ENCODE peak calls at places on chromosomes 12 and 14, in five cellular contexts. X is B cell; P is DMS153; B is iris pigment epithelial cell; G is stimulated activated CD4-positive, alpha-beta T cell treated with anti-CD3 and anti-CD28 coated beads, Interleukin-15, amount 100 ng/mL, for 1 hour. W is an unnamed sample.

GRCh38 chr12:23555808-23556207 is 393.7 kb downstream of the SOX5 start:
- DNase-seq in X (no peak), B (no peak), G (no peak), P (no peak), W (no peak)

GRCh38 chr14:21268612-21269251 is 510 bp downstream of the HNRNPC start:
- DNase-seq in G (no peak), P (no peak), X (no peak), B (peak; percentile 75), W (no peak)

GRCh38 chr14:23539867-23540469 is 11.6 kb downstream of the ZFHX2 start:
- DNase-seq in P (no peak), G (no peak), B (no peak), X (no peak), W (no peak)

GRCh38 chr12:100698518-100698917 is 96.1 kb upstream of the ANO4 start:
- DNase-seq in X (no peak), P (no peak), B (no peak), G (no peak), W (no peak)

GRCh38 chr14:21096889-21097615 is 1.4 kb downstream of the ZNF219 start:
- DNase-seq in B (no peak), G (no peak), P (no peak), X (peak; percentile 20), W (no peak)

GRCh38 chr12:126890097-126890496 is 1376.9 kb upstream of the TMEM132C start:
- DNase-seq in G (no peak), P (no peak), X (no peak), B (no peak), W (no peak)

GRCh38 chr12:6560501-6561205 is 4.8 kb upstream of the IFFO1 start:
- DNase-seq in B (no peak), X (no peak), G (no peak), P (no peak), W (no peak)

GRCh38 chr14:105196228-105196960 is 15.3 kb upstream of the NUDT14 start:
- DNase-seq in G (no peak), P (no peak), B (no peak), X (no peak), W (no peak)

GRCh38 chr12:6038160-6038559 is 86.3 kb downstream of the VWF start:
- DNase-seq in B (peak; percentile 86), X (no peak), P (peak; percentile 71), G (no peak), W (no peak)

GRCh38 chr12:89280833-89281533 is 71.3 kb downstream of the DUSP6 start:
- DNase-seq in P (peak; percentile 76), X (peak; percentile 10), B (peak; percentile 62), G (no peak), W (no peak)

GRCh38 chr14:105137481-105138020 is 31.0 kb downstream of the JAG2 start:
- DNase-seq in X (no peak), P (no peak), G (no peak), B (no peak), W (no peak)

GRCh38 chr12:132275110-132275531 is 54.3 kb downstream of the GALNT9 start:
- DNase-seq in B (peak; percentile 58), X (no peak), P (peak; percentile 86), G (no peak), W (no peak)

GRCh38 chr12:47789141-47789540 is 16.1 kb downstream of the SLC48A1 start:
- DNase-seq in G (no peak), B (no peak), X (no peak), P (no peak), W (no peak)

GRCh38 chr12:117113231-117113630 is 14.0 kb upstream of the TESC start:
- DNase-seq in P (no peak), G (no peak), X (no peak), B (no peak), W (no peak)

GRCh38 chr14:71586131-71586893 is 345.9 kb upstream of the RGS6 start:
- DNase-seq in X (no peak), G (no peak), P (no peak), B (peak; percentile 36), W (no peak)

GRCh38 chr12:72282721-72283120 is 10.6 kb downstream of the TRHDE start:
- DNase-seq in G (no peak), X (no peak), P (no peak), B (peak; percentile 66), W (no peak)

GRCh38 chr12:108591267-108591980 is 6.5 kb downstream of the TMEM119 start:
- DNase-seq in P (no peak), G (no peak), B (no peak), X (no peak), W (no peak)

GRCh38 chr12:66647034-66647691 is 31.7 kb downstream of the GRIP1 start:
- DNase-seq in P (no peak), B (peak; percentile 92), X (no peak), G (no peak), W (no peak)

GRCh38 chr12:98699568-98699967 is 54.5 kb downstream of the APAF1 start:
- DNase-seq in X (no peak), G (no peak), P (no peak), B (peak; percentile 35), W (no peak)

GRCh38 chr14:58697266-58697926 is 59.6 kb downstream of the DACT1 start:
- DNase-seq in X (no peak), P (no peak), G (no peak), B (no peak), W (no peak)

GRCh38 chr14:51950007-51950406 is 39.3 kb upstream of the RTRAF start:
- DNase-seq in P (no peak), B (no peak), G (no peak), X (no peak), W (no peak)

GRCh38 chr12:52834727-52835001 is 553 bp upstream of the KRT79 start:
- DNase-seq in B (no peak), X (no peak), G (no peak), P (no peak), W (no peak)

GRCh38 chr14:65750906-65751305 is 338.4 kb downstream of the FUT8 start:
- DNase-seq in X (no peak), P (peak; percentile 90), G (no peak), B (no peak), W (no peak)